ENCODE peak calls at places on chromosomes 16 and 17, in ten cellular contexts. Y is lower leg skin, V is fibroblast of lung, K is adrenal gland, G is cardiac muscle cell, A is AG09309, T is heart right ventricle, E is choroid plexus epithelial cell, W is lung, S is dorsolateral prefrontal cortex. I is an unnamed sample.

GRCh38 chr16:85902366-85903155 is 3.6 kb downstream of the IRF8 start:
- DNase-seq in Y (no peak), V (no peak), K (no peak), G (peak), A (no peak), T (no peak), E (no peak), W (no peak), S (no peak), I (peak)

GRCh38 chr17:35698800-35699199 is 32.6 kb upstream of the RASL10B start:
- DNase-seq in Y (no peak), V (no peak), K (no peak), G (no peak), A (no peak), T (no peak), E (no peak), W (no peak), S (no peak), I (no peak)

GRCh38 chr16:48013476-48013875 is 142.3 kb downstream of the ABCC12 start:
- DNase-seq in Y (no peak), V (no peak), K (no peak), G (peak), A (no peak), T (peak), E (peak), W (no peak), S (peak), I (no peak)

GRCh38 chr17:38571833-38572274 is 33.9 kb downstream of the SRCIN1 start:
- DNase-seq in Y (no peak), V (no peak), K (no peak), G (no peak), A (no peak), T (no peak), E (no peak), W (no peak), S (no peak), I (no peak)

GRCh38 chr17:74671031-74671771 is 41.5 kb downstream of the CD300LF start:
- DNase-seq in Y (peak), V (peak), K (peak), G (peak), A (peak), T (peak), E (peak), W (peak), S (peak), I (peak)

GRCh38 chr16:4293822-4294457 is 21.1 kb upstream of the TFAP4 start:
- DNase-seq in Y (no peak), V (peak), K (peak), G (peak), A (no peak), T (peak), E (peak), W (peak), S (no peak), I (no peak)

GRCh38 chr16:4488486-4488967 is 12.3 kb downstream of the HMOX2 start:
- DNase-seq in Y (no peak), V (no peak), K (no peak), G (peak), A (no peak), T (no peak), E (no peak), W (no peak), S (no peak), I (no peak)

GRCh38 chr16:81649561-81649960 is 129.5 kb upstream of the PLCG2 start:
- DNase-seq in Y (no peak), V (peak), K (no peak), G (no peak), A (no peak), T (no peak), E (no peak), W (no peak), S (no peak), I (no peak)

GRCh38 chr17:50583636-50584035 is 23.1 kb downstream of the CACNA1G start:
- DNase-seq in Y (no peak), V (no peak), K (no peak), G (no peak), A (no peak), T (peak), E (no peak), W (no peak), S (no peak), I (no peak)

GRCh38 chr17:1058423-1059130 is 61.6 kb downstream of the TIMM22 start:
- DNase-seq in Y (no peak), V (peak), K (peak), G (peak), A (no peak), T (peak), E (peak), W (peak), S (no peak), I (peak)

GRCh38 chr17:70139449-70139993 is 29.8 kb upstream of the KCNJ2 start:
- DNase-seq in Y (no peak), V (no peak), K (no peak), G (no peak), A (no peak), T (no peak), E (no peak), W (no peak), S (no peak), I (no peak)

GRCh38 chr16:83842291-83842690 is 34.5 kb downstream of the HSBP1 start:
- DNase-seq in Y (no peak), V (no peak), K (no peak), G (no peak), A (no peak), T (no peak), E (peak), W (no peak), S (no peak), I (no peak)

GRCh38 chr17:4538236-4539002 is 16.8 kb downstream of the MYBBP1A start:
- DNase-seq in Y (no peak), V (no peak), K (no peak), G (no peak), A (no peak), T (no peak), E (no peak), W (no peak), S (no peak), I (no peak)

GRCh38 chr16:84618428-84619102 is 687 bp upstream of the COTL1 start:
- DNase-seq in Y (no peak), V (peak), K (peak), G (peak), A (peak), T (no peak), E (peak), W (no peak), S (peak), I (no peak)

GRCh38 chr16:75379339-75379738 is 54.0 kb downstream of the CFDP1 start:
- DNase-seq in Y (no peak), V (no peak), K (no peak), G (no peak), A (no peak), T (no peak), E (no peak), W (no peak), S (no peak), I (peak)

GRCh38 chr16:75374388-75374787 is 58.9 kb downstream of the CFDP1 start:
- DNase-seq in Y (no peak), V (no peak), K (no peak), G (no peak), A (no peak), T (no peak), E (no peak), W (no peak), S (no peak), I (no peak)

GRCh38 chr16:75377971-75378386 is 55.3 kb downstream of the CFDP1 start:
- DNase-seq in Y (no peak), V (peak), K (peak), G (peak), A (peak), T (no peak), E (peak), W (no peak), S (peak), I (peak)

GRCh38 chr16:75378616-75379015 is 54.7 kb downstream of the CFDP1 start:
- DNase-seq in Y (no peak), V (no peak), K (no peak), G (no peak), A (no peak), T (no peak), E (no peak), W (no peak), S (no peak), I (no peak)

GRCh38 chr16:75376475-75376907 is 56.8 kb downstream of the CFDP1 start:
- DNase-seq in Y (no peak), V (no peak), K (no peak), G (no peak), A (no peak), T (no peak), E (no peak), W (no peak), S (no peak), I (no peak)
- H3K4me3 ChIP-seq in Y (no peak), V (no peak), K (no peak), G (no peak), A (no peak), T (no peak), E (no peak), W (no peak), S (no peak), I (no peak)

GRCh38 chr16:10940501-10941079 is 1.7 kb downstream of the DEXI start:
- DNase-seq in Y (no peak), V (no peak), K (peak), G (no peak), A (no peak), T (no peak), E (no peak), W (no peak), S (no peak), I (peak)

GRCh38 chr16:10941127-10941933 is 938 bp downstream of the DEXI start:
- DNase-seq in Y (no peak), V (no peak), K (no peak), G (no peak), A (no peak), T (no peak), E (no peak), W (no peak), S (no peak), I (no peak)

GRCh38 chr16:10944249-10945064 is at the start of gene CLEC16A:
- DNase-seq in Y (peak), V (peak), K (peak), G (peak), A (peak), T (peak), E (peak), W (peak), S (peak), I (peak)

GRCh38 chr16:10945065-10945787 is 862 bp downstream of the CLEC16A start:
- DNase-seq in Y (no peak), V (no peak), K (no peak), G (no peak), A (no peak), T (no peak), E (no peak), W (no peak), S (no peak), I (no peak)

DNA sequence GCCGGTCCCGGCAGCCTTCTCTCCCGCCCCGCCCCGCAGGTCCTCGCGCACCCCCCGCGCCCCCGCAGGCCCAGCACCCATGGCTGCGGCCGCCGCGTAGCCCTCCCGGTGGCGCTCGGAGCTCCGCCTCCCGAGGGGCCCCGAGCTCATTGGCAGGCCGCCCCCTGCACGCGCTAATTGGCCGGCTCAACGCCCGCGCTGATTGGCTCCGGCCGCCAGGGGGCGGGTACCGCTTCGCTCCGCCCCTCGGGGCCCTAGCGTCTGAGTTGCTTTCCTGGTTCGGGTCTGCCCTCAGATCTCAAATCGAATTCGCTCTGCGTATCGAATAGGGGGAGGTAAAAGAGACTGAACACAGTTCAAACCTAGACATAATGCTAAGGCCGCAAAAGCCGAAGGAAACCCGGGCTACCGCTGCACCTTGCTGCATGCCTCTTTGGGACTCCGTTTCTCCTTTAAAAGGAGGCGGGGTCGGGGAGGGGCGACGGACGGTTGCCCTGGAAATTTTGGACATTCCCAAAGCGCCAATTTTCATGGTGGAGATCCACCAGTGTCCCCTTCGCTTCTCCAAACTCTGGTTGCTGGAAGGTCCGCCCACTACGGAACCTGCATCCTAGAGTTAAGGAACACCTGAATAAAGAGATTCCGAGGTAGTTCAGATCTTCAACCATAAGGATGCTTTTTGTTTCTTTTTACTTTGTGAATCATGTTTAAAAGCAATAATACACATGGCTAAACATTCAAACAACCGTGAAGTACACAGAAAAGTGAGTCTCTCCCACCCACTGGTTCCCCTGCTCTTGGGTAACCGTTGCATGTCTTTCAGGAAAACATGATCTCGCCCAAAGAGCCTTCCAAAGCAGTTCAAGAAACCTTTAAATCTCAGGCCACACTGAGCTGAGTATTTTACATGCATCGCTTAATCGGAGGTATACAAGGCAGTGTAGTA is at the start of gene DEXI:
- DNase-seq in Y (peak), V (peak), K (peak), G (peak), A (no peak), T (peak), E (peak), W (peak), S (peak), I (peak)
- TF ChIP-seq CTCF in Y (no peak), V (no peak), K (peak), G (no peak), A (no peak), T (peak), E (no peak), W (no peak), S (peak), I (no peak)

GRCh38 chr16:12228079-12228606 is 251.6 kb downstream of the SNX29 start:
- DNase-seq in Y (no peak), V (no peak), K (no peak), G (no peak), A (no peak), T (no peak), E (no peak), W (no peak), S (no peak), I (no peak)

GRCh38 chr16:12231666-12232065 is 255.1 kb downstream of the SNX29 start:
- DNase-seq in Y (no peak), V (peak), K (no peak), G (no peak), A (peak), T (no peak), E (peak), W (no peak), S (no peak), I (no peak)

GRCh38 chr16:12225816-12226480 is 249.4 kb downstream of the SNX29 start:
- DNase-seq in Y (no peak), V (no peak), K (no peak), G (no peak), A (no peak), T (no peak), E (no peak), W (no peak), S (no peak), I (no peak)

GRCh38 chr16:12229759-12230594 is 253.4 kb downstream of the SNX29 start:
- DNase-seq in Y (no peak), V (peak), K (no peak), G (no peak), A (peak), T (no peak), E (peak), W (no peak), S (no peak), I (no peak)

DNA sequence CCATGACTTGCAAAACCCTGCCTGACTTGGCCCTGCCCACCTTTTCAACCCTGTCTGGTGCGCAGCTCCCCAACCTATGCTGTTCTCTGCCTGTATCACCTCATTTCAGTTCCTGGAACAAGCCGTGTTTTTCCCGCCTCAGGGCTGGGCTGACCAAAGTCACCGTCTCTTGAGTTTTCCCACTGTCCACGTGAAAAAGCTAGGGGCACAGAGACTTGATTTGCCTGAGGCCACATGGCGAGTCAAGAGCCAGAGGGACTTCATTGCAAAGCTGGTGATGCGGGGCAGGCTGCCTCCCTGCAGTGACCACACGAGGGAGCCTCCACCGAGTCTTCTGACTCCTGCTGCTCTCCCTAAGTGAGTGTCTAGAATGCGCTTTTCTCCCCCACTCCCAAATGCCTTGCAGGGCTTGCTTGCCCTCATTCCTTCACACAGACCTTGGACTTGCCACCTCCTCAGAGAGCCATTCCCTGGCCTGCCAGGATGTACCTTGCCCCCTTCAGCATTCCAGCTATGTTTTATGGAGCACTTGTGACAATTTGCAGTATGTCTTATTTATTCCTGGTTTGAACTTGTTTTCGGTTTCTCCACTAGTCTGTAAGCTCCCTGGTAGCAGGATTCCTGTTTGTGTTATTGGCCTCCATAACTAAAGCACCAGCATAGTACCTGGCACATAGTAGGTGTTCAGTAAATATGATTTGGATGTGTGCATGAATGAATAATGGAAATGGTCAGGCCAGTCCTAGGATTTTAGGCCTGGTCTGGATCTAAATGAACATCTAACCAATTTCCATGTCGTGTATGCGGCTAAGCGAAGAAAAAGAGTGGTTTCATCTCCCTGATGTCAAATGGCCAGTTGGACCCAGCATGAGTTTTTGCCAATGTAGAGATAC is 252.3 kb downstream of the SNX29 start:
- DNase-seq in Y (peak), V (peak), K (peak), G (peak), A (peak), T (peak), E (peak), W (no peak), S (peak), I (peak)
- H3K4me3 ChIP-seq in Y (no peak), V (no peak), K (no peak), G (no peak), A (no peak), T (no peak), E (no peak), W (no peak), S (no peak), I (no peak)

DNA sequence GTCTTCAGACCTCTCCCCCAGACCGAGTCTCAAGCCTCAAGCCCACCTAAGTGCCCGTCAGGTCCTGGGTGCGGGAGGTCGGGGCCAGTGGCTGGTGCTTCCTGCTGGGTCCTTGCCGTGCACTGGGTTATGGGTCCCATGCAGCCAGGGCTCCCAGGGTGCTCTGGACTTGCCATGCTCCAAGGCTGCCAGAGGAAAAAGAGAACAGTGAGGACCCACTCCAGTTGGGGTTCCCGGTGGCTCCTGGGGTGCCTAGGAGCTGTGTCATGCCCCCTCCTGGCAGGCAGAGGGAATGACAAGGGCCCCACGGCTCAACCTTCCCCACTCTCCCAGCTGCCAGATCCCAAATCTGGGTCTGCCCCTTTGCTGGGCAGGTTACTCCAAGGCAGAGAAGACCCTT is 3.8 kb downstream of the SNX20 start:
- DNase-seq in Y (no peak), V (no peak), K (no peak), G (no peak), A (no peak), T (no peak), E (no peak), W (no peak), S (no peak), I (no peak)
- TF ChIP-seq CTCF in Y (no peak), V (peak), K (no peak), G (peak), A (peak), T (peak), E (peak), W (no peak), S (no peak), I (peak)

GRCh38 chr17:78737332-78737731 is 44.7 kb downstream of the CYTH1 start:
- DNase-seq in Y (no peak), V (peak), K (no peak), G (peak), A (peak), T (no peak), E (peak), W (no peak), S (no peak), I (no peak)
- H3K4me3 ChIP-seq in Y (no peak), V (no peak), K (no peak), G (no peak), A (no peak), T (peak), E (no peak), W (no peak), S (no peak), I (peak)

GRCh38 chr16:66549284-66550131 is at the start of gene TK2:
- DNase-seq in Y (peak), V (peak), K (peak), G (peak), A (no peak), T (peak), E (peak), W (peak), S (peak), I (peak)
- TF ChIP-seq CTCF in Y (no peak), V (no peak), K (no peak), G (peak), A (peak), T (peak), E (peak), W (no peak), S (peak), I (no peak)

GRCh38 chr17:48622857-48623256 is 3.3 kb downstream of the HOXB9 start:
- DNase-seq in Y (no peak), V (no peak), K (no peak), G (no peak), A (no peak), T (no peak), E (no peak), W (no peak), S (no peak), I (no peak)

GRCh38 chr17:48625502-48626201 is 506 bp downstream of the HOXB9 start:
- DNase-seq in Y (no peak), V (no peak), K (peak), G (no peak), A (no peak), T (no peak), E (no peak), W (no peak), S (no peak), I (peak)

GRCh38 chr17:48623583-48623982 is 2.6 kb downstream of the HOXB9 start:
- DNase-seq in Y (no peak), V (no peak), K (no peak), G (no peak), A (no peak), T (no peak), E (no peak), W (no peak), S (no peak), I (no peak)

GRCh38 chr17:48624544-48625501 is 1.3 kb downstream of the HOXB9 start:
- DNase-seq in Y (no peak), V (no peak), K (no peak), G (no peak), A (no peak), T (no peak), E (no peak), W (no peak), S (no peak), I (no peak)

GRCh38 chr17:48624118-48624517 is 2.0 kb downstream of the HOXB9 start:
- DNase-seq in Y (no peak), V (no peak), K (no peak), G (no peak), A (no peak), T (no peak), E (no peak), W (no peak), S (no peak), I (no peak)
- H3K4me3 ChIP-seq in Y (no peak), V (no peak), K (no peak), G (no peak), A (no peak), T (no peak), E (no peak), W (no peak), S (no peak), I (no peak)

I was measured in GM12865.